ENCODE peak calls at places on chromosome 22, in five cellular contexts. One of them, this sample, is unnamed.

GRCh38 chr22:26323013-26323412 is 106.0 kb upstream of the ASPHD2 start:
- DNase-seq in IMR-90: no peak
- DNase-seq in mesenchymal stem cell: no peak
- DNase-seq in neuronal stem cell: no peak
- DNase-seq in trophoblast cell: peak; percentile 80
- DNase-seq in this sample: no peak

GRCh38 chr22:45871721-45872120 is 105.2 kb downstream of the WNT7B start:
- DNase-seq in IMR-90: no peak
- DNase-seq in mesenchymal stem cell: no peak
- DNase-seq in neuronal stem cell: no peak
- DNase-seq in trophoblast cell: no peak
- DNase-seq in this sample: no peak

GRCh38 chr22:46992121-46992731 is 229.8 kb downstream of the TBC1D22A start:
- DNase-seq in IMR-90: no peak
- DNase-seq in mesenchymal stem cell: no peak
- DNase-seq in neuronal stem cell: no peak
- DNase-seq in trophoblast cell: no peak
- DNase-seq in this sample: no peak

GRCh38 chr22:36369004-36369921 is 18.5 kb downstream of the MYH9 start:
- DNase-seq in IMR-90: peak; percentile 21
- DNase-seq in mesenchymal stem cell: peak; percentile 56
- DNase-seq in neuronal stem cell: no peak
- DNase-seq in trophoblast cell: peak; percentile 91
- DNase-seq in this sample: no peak

GRCh38 chr22:49202226-49202625 is 625.4 kb downstream of the BRD1 start:
- DNase-seq in IMR-90: no peak
- DNase-seq in mesenchymal stem cell: no peak
- DNase-seq in neuronal stem cell: no peak
- DNase-seq in trophoblast cell: no peak
- DNase-seq in this sample: peak; percentile 15

GRCh38 chr22:17303840-17304779 is 65.2 kb upstream of the CECR2 start:
- DNase-seq in IMR-90: no peak
- DNase-seq in mesenchymal stem cell: no peak
- DNase-seq in neuronal stem cell: no peak
- DNase-seq in trophoblast cell: peak; percentile 0
- DNase-seq in this sample: no peak

GRCh38 chr22:17846326-17846992 is 72.2 kb upstream of the BID start:
- DNase-seq in IMR-90: no peak
- DNase-seq in mesenchymal stem cell: no peak
- DNase-seq in neuronal stem cell: no peak
- DNase-seq in trophoblast cell: peak; percentile 58
- DNase-seq in this sample: no peak

GRCh38 chr22:42277988-42278776 is 7.7 kb upstream of the TCF20 start:
- DNase-seq in IMR-90: no peak
- DNase-seq in mesenchymal stem cell: no peak
- DNase-seq in neuronal stem cell: no peak
- DNase-seq in trophoblast cell: peak; percentile 86
- DNase-seq in this sample: no peak

GRCh38 chr22:21567456-21568206 is at the start of gene UBE2L3:
- DNase-seq in IMR-90: peak; percentile 74
- DNase-seq in mesenchymal stem cell: peak; percentile 88
- DNase-seq in neuronal stem cell: peak; percentile 80
- DNase-seq in trophoblast cell: peak; percentile 82
- DNase-seq in this sample: peak; percentile 92

GRCh38 chr22:45804986-45805325 is 133.3 kb downstream of the ATXN10 start:
- DNase-seq in IMR-90: peak; percentile 98
- DNase-seq in mesenchymal stem cell: peak; percentile 98
- DNase-seq in neuronal stem cell: no peak
- DNase-seq in trophoblast cell: peak; percentile 71
- DNase-seq in this sample: no peak

GRCh38 chr22:44088976-44089570 is 65.0 kb downstream of the PARVB start:
- DNase-seq in IMR-90: peak; percentile 22
- DNase-seq in mesenchymal stem cell: no peak
- DNase-seq in neuronal stem cell: no peak
- DNase-seq in trophoblast cell: no peak
- DNase-seq in this sample: no peak

GRCh38 chr22:31968022-31968421 is 23.7 kb downstream of the YWHAH start:
- DNase-seq in IMR-90: no peak
- DNase-seq in mesenchymal stem cell: no peak
- DNase-seq in neuronal stem cell: no peak
- DNase-seq in trophoblast cell: no peak
- DNase-seq in this sample: no peak

GRCh38 chr22:26648761-26649363 is 8.5 kb upstream of the MIAT start:
- DNase-seq in IMR-90: no peak
- DNase-seq in mesenchymal stem cell: peak; percentile 27
- DNase-seq in neuronal stem cell: no peak
- DNase-seq in trophoblast cell: no peak
- DNase-seq in this sample: no peak

GRCh38 chr22:45263790-45264269 is 20.9 kb upstream of the UPK3A start:
- DNase-seq in IMR-90: peak; percentile 84
- DNase-seq in mesenchymal stem cell: peak; percentile 91
- DNase-seq in neuronal stem cell: no peak
- DNase-seq in trophoblast cell: peak; percentile 85
- DNase-seq in this sample: peak; percentile 84

GRCh38 chr22:42725606-42726355 is 5.1 kb upstream of the A4GALT start:
- DNase-seq in IMR-90: no peak
- DNase-seq in mesenchymal stem cell: peak; percentile 57
- DNase-seq in neuronal stem cell: no peak
- DNase-seq in trophoblast cell: no peak
- DNase-seq in this sample: no peak

GRCh38 chr22:45503071-45503815 is 560 bp downstream of the FBLN1 start:
- DNase-seq in IMR-90: no peak
- DNase-seq in mesenchymal stem cell: peak; percentile 45
- DNase-seq in neuronal stem cell: peak; percentile 68
- DNase-seq in trophoblast cell: peak; percentile 55
- DNase-seq in this sample: peak; percentile 61

GRCh38 chr22:48629631-48630443 is 1197.8 kb downstream of the BRD1 start:
- DNase-seq in IMR-90: no peak
- DNase-seq in mesenchymal stem cell: no peak
- DNase-seq in neuronal stem cell: no peak
- DNase-seq in trophoblast cell: no peak
- DNase-seq in this sample: no peak

DNA sequence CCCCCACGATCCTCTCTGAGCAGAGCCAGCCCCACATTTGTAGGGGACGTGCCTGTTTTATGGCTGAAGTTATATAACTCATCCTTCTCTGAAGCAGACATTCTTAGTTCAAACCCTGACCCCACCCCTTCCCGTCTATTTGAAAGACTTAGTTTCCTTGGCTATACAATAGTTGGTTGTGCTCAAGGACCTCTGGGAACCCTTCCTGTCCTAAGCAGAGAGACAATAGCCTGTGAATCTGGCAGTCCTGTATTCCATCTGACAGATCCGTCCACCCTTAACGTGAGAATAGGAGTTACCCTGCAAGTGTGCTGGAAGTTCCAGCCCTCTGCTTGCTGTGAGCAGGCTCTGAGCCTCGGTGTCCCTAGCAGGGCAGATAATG is 75.2 kb downstream of the MN1 start:
- DNase-seq in IMR-90: no peak
- DNase-seq in mesenchymal stem cell: no peak
- DNase-seq in neuronal stem cell: no peak
- DNase-seq in trophoblast cell: no peak
- DNase-seq in this sample: no peak
- H3K18ac ChIP-seq in IMR-90: no peak overlapping the region
- H3K18ac ChIP-seq in mesenchymal stem cell: peak overlapping the region; percentile 1
- H3K18ac ChIP-seq in neuronal stem cell: peak overlapping the region; percentile 50
- H3K18ac ChIP-seq in trophoblast cell: no peak overlapping the region
- H3K18ac ChIP-seq in this sample: no peak overlapping the region

DNA sequence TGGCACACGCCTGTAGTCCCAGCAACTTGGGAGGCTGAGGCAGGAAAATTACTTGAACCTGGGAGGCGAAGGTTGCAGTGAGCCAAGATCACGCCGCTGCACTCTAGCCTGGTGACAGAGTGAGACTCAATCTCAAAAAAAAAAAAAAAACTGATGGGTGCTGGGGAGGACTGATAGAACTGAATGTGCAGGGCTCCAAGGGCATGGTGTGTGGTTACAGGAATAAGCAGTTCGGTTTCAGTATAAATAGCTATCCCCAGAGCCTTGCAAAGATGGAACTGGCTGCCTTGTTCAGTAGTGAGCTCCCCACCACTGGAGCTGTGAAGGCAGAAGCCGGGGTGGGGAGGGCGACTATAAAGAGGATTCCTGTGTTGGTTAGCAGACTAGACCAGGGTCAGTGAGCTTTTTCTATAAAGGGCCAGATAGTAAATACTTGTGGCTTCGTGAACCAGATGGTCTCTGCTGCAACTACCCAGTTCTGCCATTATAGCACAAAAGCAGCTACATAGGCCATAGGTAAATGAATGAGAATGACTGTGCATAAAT is 5.9 kb downstream of the TOM1 start:
- DNase-seq in IMR-90: no peak
- DNase-seq in mesenchymal stem cell: peak; percentile 27
- DNase-seq in neuronal stem cell: no peak
- DNase-seq in trophoblast cell: no peak
- DNase-seq in this sample: no peak
- H3K18ac ChIP-seq in IMR-90: no peak overlapping the region
- H3K18ac ChIP-seq in mesenchymal stem cell: no peak overlapping the region
- H3K18ac ChIP-seq in neuronal stem cell: no peak overlapping the region
- H3K18ac ChIP-seq in trophoblast cell: no peak overlapping the region
- H3K18ac ChIP-seq in this sample: no peak overlapping the region

GRCh38 chr22:29630987-29631386 is 27.6 kb downstream of the NF2 start:
- DNase-seq in IMR-90: no peak
- DNase-seq in mesenchymal stem cell: no peak
- DNase-seq in neuronal stem cell: no peak
- DNase-seq in trophoblast cell: no peak
- DNase-seq in this sample: no peak

GRCh38 chr22:29630180-29630498 is 26.7 kb downstream of the NF2 start:
- DNase-seq in IMR-90: no peak
- DNase-seq in mesenchymal stem cell: no peak
- DNase-seq in neuronal stem cell: no peak
- DNase-seq in trophoblast cell: no peak
- DNase-seq in this sample: no peak

GRCh38 chr22:29628982-29629381 is 25.5 kb downstream of the NF2 start:
- DNase-seq in IMR-90: no peak
- DNase-seq in mesenchymal stem cell: no peak
- DNase-seq in neuronal stem cell: no peak
- DNase-seq in trophoblast cell: no peak
- DNase-seq in this sample: no peak

GRCh38 chr22:29631725-29632124 is 28.3 kb downstream of the NF2 start:
- DNase-seq in IMR-90: no peak
- DNase-seq in mesenchymal stem cell: no peak
- DNase-seq in neuronal stem cell: no peak
- DNase-seq in trophoblast cell: peak; percentile 75
- DNase-seq in this sample: no peak

DNA sequence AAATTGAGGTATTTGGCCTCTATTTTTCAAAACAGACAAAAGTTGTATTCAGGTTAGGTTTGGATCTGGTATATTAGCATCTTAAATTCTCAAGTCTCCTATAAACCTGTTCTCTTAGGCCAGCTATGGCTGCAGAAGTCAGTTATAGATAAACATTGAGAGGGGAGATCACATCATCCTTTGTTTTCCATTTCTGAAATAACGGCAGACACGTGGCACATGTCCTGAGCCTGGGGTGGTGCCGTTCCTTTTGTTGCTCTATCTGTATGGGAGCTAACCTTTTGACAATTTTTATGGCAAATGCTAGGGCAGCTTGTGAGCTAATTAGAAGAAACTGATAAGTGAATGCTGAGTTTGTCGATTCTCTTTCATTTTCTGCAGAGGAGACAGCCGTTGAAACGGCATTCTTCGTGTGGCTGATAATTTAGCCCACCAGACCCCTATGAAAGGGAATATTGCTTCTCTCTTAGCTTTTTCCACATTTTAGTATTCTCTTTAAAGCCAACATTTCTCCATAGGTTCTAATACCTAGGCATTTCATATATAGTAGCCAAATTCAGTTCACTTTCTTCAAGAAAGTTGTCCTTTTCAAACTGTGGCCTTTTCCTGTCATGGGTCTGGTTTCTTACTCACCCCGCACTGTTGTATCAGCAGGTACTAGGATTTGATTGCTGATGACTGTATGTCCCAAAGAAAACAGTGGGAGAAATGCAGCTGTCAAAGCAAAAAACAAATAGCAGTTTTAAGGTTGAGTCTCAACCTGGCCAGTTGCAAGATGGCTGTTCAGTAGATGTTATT is 26.1 kb downstream of the NF2 start:
- DNase-seq in IMR-90: no peak
- DNase-seq in mesenchymal stem cell: no peak
- DNase-seq in neuronal stem cell: no peak
- DNase-seq in trophoblast cell: no peak
- DNase-seq in this sample: no peak
- H3K18ac ChIP-seq in IMR-90: no peak overlapping the region
- H3K18ac ChIP-seq in mesenchymal stem cell: no peak overlapping the region
- H3K18ac ChIP-seq in neuronal stem cell: no peak overlapping the region
- H3K18ac ChIP-seq in trophoblast cell: no peak overlapping the region
- H3K18ac ChIP-seq in this sample: no peak overlapping the region

GRCh38 chr22:37819100-37819433 is 4.1 kb upstream of the GALR3 start:
- DNase-seq in IMR-90: no peak
- DNase-seq in mesenchymal stem cell: no peak
- DNase-seq in neuronal stem cell: no peak
- DNase-seq in trophoblast cell: no peak
- DNase-seq in this sample: no peak
- H3K18ac ChIP-seq in IMR-90: no peak overlapping the region
- H3K18ac ChIP-seq in mesenchymal stem cell: no peak overlapping the region
- H3K18ac ChIP-seq in neuronal stem cell: peak overlapping the region; percentile 44
- H3K18ac ChIP-seq in trophoblast cell: no peak overlapping the region
- H3K18ac ChIP-seq in this sample: no peak overlapping the region

GRCh38 chr22:39231197-39231950 is 13.4 kb downstream of the PDGFB start:
- DNase-seq in IMR-90: no peak
- DNase-seq in mesenchymal stem cell: no peak
- DNase-seq in neuronal stem cell: no peak
- DNase-seq in trophoblast cell: no peak
- DNase-seq in this sample: no peak

GRCh38 chr22:39233736-39234120 is 11.1 kb downstream of the PDGFB start:
- DNase-seq in IMR-90: no peak
- DNase-seq in mesenchymal stem cell: no peak
- DNase-seq in neuronal stem cell: no peak
- DNase-seq in trophoblast cell: no peak
- DNase-seq in this sample: no peak

GRCh38 chr22:39234157-39234793 is 10.5 kb downstream of the PDGFB start:
- DNase-seq in IMR-90: no peak
- DNase-seq in mesenchymal stem cell: peak; percentile 66
- DNase-seq in neuronal stem cell: peak; percentile 63
- DNase-seq in trophoblast cell: peak; percentile 71
- DNase-seq in this sample: no peak

GRCh38 chr22:39232246-39232645 is 12.5 kb downstream of the PDGFB start:
- DNase-seq in IMR-90: no peak
- DNase-seq in mesenchymal stem cell: no peak
- DNase-seq in neuronal stem cell: no peak
- DNase-seq in trophoblast cell: peak; percentile 83
- DNase-seq in this sample: no peak

GRCh38 chr22:39232806-39233735 is 11.7 kb downstream of the PDGFB start:
- DNase-seq in IMR-90: no peak
- DNase-seq in mesenchymal stem cell: no peak
- DNase-seq in neuronal stem cell: no peak
- DNase-seq in trophoblast cell: no peak
- DNase-seq in this sample: no peak
- H3K18ac ChIP-seq in IMR-90: no peak overlapping the region
- H3K18ac ChIP-seq in mesenchymal stem cell: no peak overlapping the region
- H3K18ac ChIP-seq in neuronal stem cell: peak overlapping the region; percentile 73
- H3K18ac ChIP-seq in trophoblast cell: peak overlapping the region; percentile 58
- H3K18ac ChIP-seq in this sample: no peak overlapping the region

GRCh38 chr22:23523746-23524145 is 56.3 kb downstream of the IGLL1 start:
- DNase-seq in IMR-90: no peak
- DNase-seq in mesenchymal stem cell: no peak
- DNase-seq in neuronal stem cell: no peak
- DNase-seq in trophoblast cell: no peak
- DNase-seq in this sample: no peak
- H3K18ac ChIP-seq in IMR-90: no peak overlapping the region
- H3K18ac ChIP-seq in mesenchymal stem cell: peak overlapping the region; percentile 50
- H3K18ac ChIP-seq in neuronal stem cell: peak overlapping the region; percentile 86
- H3K18ac ChIP-seq in trophoblast cell: peak overlapping the region; percentile 72
- H3K18ac ChIP-seq in this sample: no peak overlapping the region

This sample was measured in H9.